ENCODE peak calls at places on chromosomes 16 and 17, in four cellular contexts. S is K562, B is GM12878, M is HepG2. F is an unnamed sample.

GRCh38 chr16:89586853-89587252 is 11.3 kb downstream of the CPNE7 start:
- DNase-seq in S (peak), B (no peak), M (no peak), F (no peak)

GRCh38 chr16:86664518-86665318 is 86.4 kb downstream of the FOXL1 start:
- DNase-seq in B (peak), M (peak), S (peak), F (no peak)

GRCh38 chr17:57544834-57545463 is 200.2 kb downstream of the CCDC182 start:
- DNase-seq in S (no peak), B (no peak), M (no peak), F (no peak)

GRCh38 chr17:40348562-40349476 is 15.7 kb downstream of the GJD3 start:
- DNase-seq in B (no peak), S (no peak), M (no peak), F (no peak)

GRCh38 chr17:66495035-66495434 is 192.6 kb downstream of the PRKCA start:
- DNase-seq in B (no peak), S (no peak), M (no peak), F (no peak)

GRCh38 chr17:20944014-20944905 is 98.6 kb downstream of the USP22 start:
- DNase-seq in S (no peak), B (no peak), M (peak), F (peak)

GRCh38 chr17:77696720-77697460 is 261.6 kb upstream of the TNRC6C start:
- DNase-seq in M (no peak), S (no peak), B (no peak), F (no peak)

GRCh38 chr17:50634123-50634914 is at the start of gene ABCC3:
- DNase-seq in S (no peak), B (no peak), M (peak), F (no peak)

GRCh38 chr17:76473541-76473985 is 6.2 kb downstream of the AANAT start:
- DNase-seq in S (no peak), B (no peak), M (no peak), F (no peak)

GRCh38 chr17:35898283-35899070 is 18.3 kb upstream of the CCL5 start:
- DNase-seq in B (no peak), M (no peak), S (no peak), F (no peak)

GRCh38 chr16:87380875-87381274 is 2.7 kb downstream of the FBXO31 start:
- DNase-seq in M (peak), B (peak), S (no peak), F (no peak)

GRCh38 chr17:68820825-68821481 is 134.2 kb downstream of the ABCA8 start:
- DNase-seq in B (no peak), S (no peak), M (peak), F (no peak)

GRCh38 chr16:80285089-80285488 is 255.7 kb upstream of the DYNLRB2 start:
- DNase-seq in B (no peak), M (no peak), S (no peak), F (no peak)

GRCh38 chr17:69492410-69493071 is 78.0 kb downstream of the MAP2K6 start:
- DNase-seq in M (no peak), S (no peak), B (no peak), F (no peak)

GRCh38 chr17:3890893-3891219 is 2.0 kb downstream of the CAMKK1 start:
- DNase-seq in B (no peak), S (no peak), M (no peak), F (no peak)

GRCh38 chr16:77674888-77675287 is 47.4 kb upstream of the NUDT7 start:
- DNase-seq in S (no peak), B (no peak), M (no peak), F (no peak)

GRCh38 chr16:89478576-89479221 is 11.7 kb downstream of the ANKRD11 start:
- DNase-seq in S (no peak), M (peak), B (no peak), F (no peak)

GRCh38 chr17:56819431-56820145 is 14.1 kb downstream of the C17orf67 start:
- DNase-seq in B (peak), M (peak), S (peak), F (peak)

GRCh38 chr16:67212766-67213165 is 13.8 kb downstream of the ELMO3 start:
- DNase-seq in B (no peak), M (no peak), S (no peak), F (no peak)

GRCh38 chr17:28960256-28961106 is 9.2 kb upstream of the PHF12 start:
- DNase-seq in M (no peak), S (no peak), B (no peak), F (no peak)

GRCh38 chr17:82356845-82357355 is 2.1 kb upstream of the TEX19 start:
- DNase-seq in B (no peak), M (no peak), S (no peak), F (no peak)

GRCh38 chr16:19137621-19138128 is 23.9 kb downstream of the ITPRIPL2 start:
- DNase-seq in S (no peak), B (no peak), M (no peak), F (no peak)

GRCh38 chr16:19354371-19354770 is 63.3 kb upstream of the TMC5 start:
- DNase-seq in S (no peak), B (no peak), M (no peak), F (no peak)

GRCh38 chr17:71180801-71181385 is 939.9 kb upstream of the SOX9 start:
- DNase-seq in M (no peak), B (no peak), S (no peak), F (no peak)

GRCh38 chr16:29230671-29231091 is 175.8 kb downstream of the NPIPB11 start:
- DNase-seq in S (no peak), B (no peak), M (no peak), F (peak)

GRCh38 chr16:64545769-64546168 is 576.1 kb downstream of the CDH11 start:
- DNase-seq in B (no peak), M (no peak), S (no peak), F (no peak)

GRCh38 chr17:77356109-77356689 is 215.4 kb downstream of the SEC14L1 start:
- DNase-seq in B (no peak), S (no peak), M (no peak), F (no peak)

GRCh38 chr16:84459941-84460405 is 44.5 kb downstream of the MEAK7 start:
- DNase-seq in S (no peak), B (no peak), M (no peak), F (no peak)

GRCh38 chr16:54412777-54413455 is 126.3 kb upstream of the IRX3 start:
- DNase-seq in M (no peak), S (no peak), B (no peak), F (no peak)

GRCh38 chr16:86775401-86775985 is 197.1 kb downstream of the FOXL1 start:
- DNase-seq in B (no peak), M (no peak), S (no peak), F (no peak)

GRCh38 chr16:23453338-23454052 is 506 bp upstream of the COG7 start:
- DNase-seq in S (no peak), B (no peak), M (no peak), F (no peak)

GRCh38 chr17:79803997-79804855 is 7.3 kb upstream of the CBX8 start:
- DNase-seq in S (no peak), B (peak), M (no peak), F (no peak)

GRCh38 chr17:11853321-11854151 is 143.7 kb downstream of the ZNF18 start:
- DNase-seq in S (no peak), B (no peak), M (no peak), F (no peak)

GRCh38 chr16:17827313-17827712 is 356.6 kb upstream of the XYLT1 start:
- DNase-seq in M (no peak), B (no peak), S (no peak), F (no peak)

GRCh38 chr17:6485646-6486412 is 41.6 kb downstream of the PIMREG start:
- DNase-seq in S (no peak), M (no peak), B (no peak), F (no peak)

GRCh38 chr17:47872651-47873161 is 21.7 kb upstream of the SP6 start:
- DNase-seq in B (no peak), M (no peak), S (no peak), F (no peak)

GRCh38 chr17:17021194-17021863 is 20.9 kb upstream of the MPRIP start:
- DNase-seq in B (no peak), M (peak), S (peak), F (no peak)

GRCh38 chr16:73179671-73180370 is 131.9 kb upstream of the ZFHX3 start:
- DNase-seq in B (no peak), S (no peak), M (no peak), F (no peak)
- TF ChIP-seq HDAC6 in B (no peak), S (no peak), M (no peak), F (no peak)

GRCh38 chr16:73337371-73337770 is 289.4 kb upstream of the ZFHX3 start:
- DNase-seq in B (no peak), M (no peak), S (no peak), F (no peak)
- TF ChIP-seq HDAC6 in B (no peak), M (no peak), S (no peak), F (no peak)

DNA sequence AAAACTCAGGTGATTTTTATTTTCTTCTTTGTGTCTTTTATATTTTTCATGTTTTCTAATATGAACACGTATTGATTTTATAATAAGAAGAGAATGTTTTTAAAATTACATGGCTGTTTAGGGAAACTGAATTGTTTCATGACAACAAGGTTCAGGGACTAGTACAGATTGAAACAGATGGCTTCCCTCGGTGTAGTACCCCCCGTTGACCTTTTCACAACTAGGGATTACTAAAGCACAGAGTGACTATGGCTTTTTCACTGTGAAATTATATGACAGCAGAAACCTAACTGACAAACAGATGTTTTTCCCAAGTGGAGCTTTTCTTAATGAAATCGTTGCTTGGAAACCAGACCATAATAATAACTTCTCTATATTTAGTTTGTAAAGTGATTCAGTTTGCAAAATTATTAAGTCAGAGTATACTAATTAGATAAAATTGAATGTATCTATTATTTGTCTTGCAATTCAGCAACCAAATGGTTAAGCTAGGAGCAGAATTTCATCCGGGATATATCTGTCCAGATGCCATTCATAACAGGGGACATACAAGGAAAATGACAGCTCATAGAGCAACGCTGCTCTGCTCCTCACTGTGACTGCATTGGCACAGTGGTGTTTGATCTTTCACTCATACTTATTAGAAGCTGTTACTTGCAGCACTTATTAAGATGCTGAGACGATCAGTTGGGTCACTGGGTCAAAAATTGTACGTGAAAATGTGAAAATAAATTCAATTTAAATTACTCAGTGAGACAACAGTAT is 111.7 kb downstream of the TANGO6 start:
- DNase-seq in B (no peak), M (no peak), S (no peak), F (no peak)
- TF ChIP-seq HDAC6 in B (no peak), M (no peak), S (no peak), F (no peak)

GRCh38 chr17:64739316-64740058 is 77.4 kb upstream of the SMURF2 start:
- DNase-seq in M (peak), B (no peak), S (no peak), F (no peak)

GRCh38 chr17:64732336-64733006 is 70.4 kb upstream of the SMURF2 start:
- DNase-seq in B (no peak), S (no peak), M (peak), F (no peak)

GRCh38 chr17:64741038-64741641 is 79.0 kb upstream of the SMURF2 start:
- DNase-seq in M (no peak), B (no peak), S (no peak), F (no peak)

GRCh38 chr17:64741924-64742670 is 80.0 kb upstream of the SMURF2 start:
- DNase-seq in M (no peak), S (no peak), B (no peak), F (no peak)

DNA sequence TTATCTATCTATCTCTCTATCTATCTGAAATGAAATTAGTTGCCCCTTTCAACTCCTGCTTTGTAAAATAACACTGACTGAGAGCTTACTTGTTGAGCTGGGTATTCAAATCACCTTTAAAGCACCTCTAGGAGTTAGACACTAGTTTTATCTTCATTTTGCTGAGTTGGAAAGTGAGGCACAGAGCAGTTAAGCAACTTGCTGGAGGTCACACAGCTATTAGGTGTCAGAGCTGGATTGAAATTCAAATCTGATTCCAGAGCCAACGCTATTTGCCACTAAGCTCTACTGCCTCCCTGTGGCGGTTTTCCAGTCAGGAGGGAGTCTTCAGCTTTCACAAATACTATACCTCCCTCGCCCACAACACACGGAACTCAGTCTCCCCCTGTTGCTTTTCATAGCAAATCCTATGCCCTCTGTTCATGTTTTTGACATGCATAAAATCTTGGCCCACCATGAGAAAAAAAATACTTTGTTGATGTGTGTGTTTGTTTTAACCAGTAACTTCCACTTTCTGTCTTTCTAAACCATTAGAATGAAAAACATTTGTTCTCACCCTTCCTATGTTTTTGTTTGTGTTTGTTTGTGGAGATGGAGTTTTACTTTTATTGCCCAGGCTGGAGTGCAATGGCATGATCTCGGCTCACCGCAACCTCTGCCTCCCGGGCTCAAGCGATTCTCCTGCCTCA is 74.8 kb upstream of the SMURF2 start:
- DNase-seq in B (no peak), M (peak), S (no peak), F (peak)
- TF ChIP-seq HDAC6 in B (no peak), M (no peak), S (no peak), F (no peak)

GRCh38 chr16:414395-415169 is 10.9 kb upstream of the RAB11FIP3 start:
- DNase-seq in S (no peak), B (no peak), M (no peak), F (no peak)
- TF ChIP-seq HDAC6 in S (no peak), B (no peak), M (no peak), F (no peak)

GRCh38 chr17:2695961-2696760 is 15.4 kb downstream of the CLUH start:
- DNase-seq in S (peak), B (no peak), M (no peak), F (no peak)
- TF ChIP-seq HDAC6 in S (no peak), B (no peak), M (no peak), F (no peak)

DNA sequence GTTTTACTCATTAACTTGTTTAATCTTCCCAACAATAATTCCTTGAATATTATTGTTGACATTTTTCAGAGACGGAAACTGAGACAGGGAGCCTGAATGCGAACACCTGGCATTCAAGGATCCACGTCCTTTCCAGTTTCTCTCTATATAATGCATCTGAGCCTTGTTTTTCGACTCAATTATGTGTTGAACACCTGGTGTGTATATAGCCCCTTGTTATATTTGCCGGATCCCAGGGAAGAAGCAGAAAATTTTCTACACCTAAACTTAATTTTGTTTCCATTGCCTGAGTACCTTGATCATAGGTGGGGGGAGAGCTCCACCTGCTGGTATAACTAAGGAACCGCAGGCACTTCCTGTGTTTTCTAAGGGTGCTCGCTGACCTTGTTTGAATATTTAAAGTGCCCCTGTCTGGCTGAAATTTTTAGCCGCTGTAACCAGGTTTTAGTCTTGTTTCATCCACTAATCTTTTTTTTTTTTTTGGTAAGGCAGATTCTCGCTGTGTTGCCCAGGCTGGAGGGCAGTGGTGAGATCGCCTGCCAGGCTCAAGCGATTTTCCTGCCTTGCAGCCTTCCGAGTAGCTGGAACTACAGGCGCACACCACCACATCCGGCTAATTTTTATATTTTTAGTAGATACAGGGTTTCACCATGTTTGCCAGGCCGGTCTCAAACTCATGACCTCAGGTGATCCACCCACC is 6.6 kb upstream of the NUBP1 start:
- DNase-seq in M (peak), S (peak), B (peak), F (peak)
- TF ChIP-seq HDAC6 in M (no peak), S (no peak), B (no peak), F (no peak)

DNA sequence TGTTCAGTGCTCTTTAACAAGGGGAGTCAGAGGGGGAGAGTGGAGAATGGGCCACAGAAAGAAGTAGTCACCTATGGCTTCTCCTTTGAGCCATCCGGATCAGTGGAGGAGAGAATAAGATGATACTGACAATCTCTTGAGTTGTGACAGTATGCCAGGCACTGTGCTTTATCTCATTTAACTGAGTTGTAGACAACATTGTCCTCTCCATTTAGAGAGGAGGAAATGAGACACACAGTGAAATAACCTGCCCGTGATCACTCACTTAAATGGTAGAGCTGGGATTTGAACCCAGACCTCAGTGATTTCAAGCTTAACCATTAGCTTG is 17.8 kb upstream of the EEF2K start:
- DNase-seq in M (no peak), S (no peak), B (no peak), F (no peak)
- TF ChIP-seq HDAC6 in M (no peak), S (no peak), B (no peak), F (no peak)

DNA sequence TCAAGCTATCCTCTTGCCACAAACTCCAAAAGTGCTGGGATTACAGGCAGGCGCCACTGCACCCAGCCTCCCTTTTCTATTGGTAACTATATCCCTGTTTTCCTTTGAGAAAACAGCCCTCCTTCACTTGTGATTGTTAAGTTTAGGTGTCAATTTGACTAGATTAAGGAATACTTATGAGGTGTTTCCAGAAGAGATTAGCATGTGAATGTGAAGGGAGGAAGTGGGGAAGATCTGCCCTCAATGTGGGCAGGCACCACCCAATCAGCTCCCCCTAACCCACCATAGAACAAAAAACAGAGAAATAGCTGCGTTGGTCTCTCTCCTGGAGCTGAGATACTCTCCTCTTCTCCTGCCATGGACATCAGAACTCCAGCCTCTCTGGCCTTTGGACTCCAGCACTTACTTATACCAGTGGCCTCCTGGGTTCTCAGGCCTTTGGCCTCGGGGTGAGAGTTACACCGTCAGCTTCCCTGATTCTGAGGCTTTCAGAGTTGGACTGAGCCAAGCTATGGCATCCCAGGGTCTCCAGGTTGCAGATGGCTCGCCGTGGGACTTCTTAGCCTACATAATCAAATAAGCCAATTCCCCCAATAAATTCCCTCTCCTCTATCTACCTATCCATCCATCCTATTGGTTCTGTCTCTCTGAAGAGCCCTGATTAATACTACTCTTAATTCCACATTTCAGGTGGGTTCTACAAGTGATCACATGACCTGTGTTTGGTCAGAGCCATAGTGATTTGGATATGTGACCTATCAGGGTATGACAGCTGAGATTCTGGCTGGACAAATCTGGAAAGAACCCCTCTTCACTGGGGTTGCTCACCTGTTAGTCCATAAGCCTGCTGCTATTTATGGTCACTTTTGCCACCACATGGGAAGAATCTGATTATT is 12.0 kb upstream of the STAT3 start:
- DNase-seq in M (no peak), S (no peak), B (no peak), F (no peak)
- TF ChIP-seq HDAC6 in M (no peak), S (no peak), B (no peak), F (no peak)

F was measured in H1.